ENCODE peak calls at places on chromosomes 12 and 14, in ten cellular contexts. E is NCI-H774; K is astrocyte of the spinal cord; U is endothelial cell; C is CD4-positive, alpha-beta memory T cell; F is Caco-2; L is psoas muscle; G is CD8-positive, alpha-beta T cell; H is lung; I is substantia nigra. J is an unnamed sample.

GRCh38 chr12:2397356-2398045 is 344.7 kb downstream of the CACNA1C start:
- DNase-seq in K (no peak), H (no peak), L (no peak), U (no peak), G (no peak), I (no peak), C (no peak), F (peak), E (no peak), J (no peak)

GRCh38 chr14:32013083-32013482 is 64.0 kb upstream of the ARHGAP5 start:
- DNase-seq in L (no peak), G (no peak), C (no peak), I (no peak), U (no peak), F (no peak), E (no peak), H (no peak), K (no peak), J (no peak)

GRCh38 chr12:1533205-1533601 is 61.2 kb downstream of the FBXL14 start:
- DNase-seq in L (no peak), H (no peak), I (no peak), K (peak), F (no peak), C (peak), E (no peak), U (no peak), G (no peak), J (peak)

GRCh38 chr12:25806271-25806670 is 152.2 kb upstream of the RASSF8 start:
- DNase-seq in K (peak), H (no peak), G (no peak), F (no peak), E (no peak), U (no peak), L (no peak), I (no peak), C (no peak), J (no peak)

GRCh38 chr12:93297032-93297431 is 80.7 kb upstream of the NUDT4 start:
- DNase-seq in F (no peak), H (no peak), G (no peak), L (no peak), U (no peak), I (no peak), E (no peak), C (no peak), K (no peak), J (no peak)

GRCh38 chr14:106840258-106840657 is 1313.9 kb downstream of the TMEM121 start:
- DNase-seq in K (no peak), H (no peak), E (no peak), G (no peak), L (no peak), U (no peak), C (no peak), F (no peak), I (no peak), J (no peak)

GRCh38 chr14:23520899-23521521 is 30.6 kb downstream of the ZFHX2 start:
- DNase-seq in C (no peak), K (no peak), U (no peak), I (peak), H (no peak), L (no peak), E (no peak), G (no peak), F (no peak), J (no peak)

GRCh38 chr14:105080161-105080560 is 14.9 kb upstream of the GPR132 start:
- DNase-seq in L (no peak), F (no peak), U (no peak), I (no peak), C (no peak), H (no peak), K (no peak), E (no peak), G (no peak), J (no peak)

GRCh38 chr14:29217813-29218450 is 451.3 kb downstream of the FOXG1 start:
- DNase-seq in H (no peak), U (no peak), K (no peak), C (no peak), F (no peak), G (no peak), L (no peak), I (no peak), E (no peak), J (no peak)

GRCh38 chr12:2998789-2999264 is 39.6 kb downstream of the TEAD4 start:
- DNase-seq in G (no peak), F (no peak), H (no peak), E (no peak), U (no peak), I (no peak), C (no peak), L (peak), K (peak), J (no peak)

GRCh38 chr14:20757963-20758362 is 10.2 kb upstream of the EDDM3B start:
- DNase-seq in C (peak), G (no peak), I (no peak), F (no peak), H (no peak), K (no peak), L (no peak), E (no peak), U (peak), J (peak)

GRCh38 chr12:63752283-63752682 is 27.4 kb upstream of the RXYLT1 start:
- DNase-seq in I (no peak), L (no peak), F (no peak), E (no peak), H (no peak), U (peak), K (no peak), G (no peak), C (no peak), J (no peak)

GRCh38 chr14:90454041-90455000 is 57.5 kb downstream of the CALM1 start:
- DNase-seq in F (peak), U (peak), G (no peak), E (peak), H (peak), C (no peak), L (peak), K (peak), I (peak), J (peak)

GRCh38 chr14:94405481-94405880 is 17.1 kb upstream of the SERPINA1 start:
- DNase-seq in L (no peak), K (no peak), U (no peak), C (no peak), H (no peak), I (no peak), G (no peak), E (no peak), F (no peak), J (no peak)

GRCh38 chr12:110564471-110564991 is 18.6 kb downstream of the PPTC7 start:
- DNase-seq in U (no peak), I (no peak), L (no peak), G (no peak), C (no peak), E (no peak), K (no peak), F (no peak), H (no peak), J (no peak)

GRCh38 chr14:64891839-64892375 is 12.2 kb upstream of the SPTB start:
- DNase-seq in E (no peak), I (no peak), U (peak), H (no peak), F (no peak), C (peak), L (no peak), K (peak), G (no peak), J (peak)

GRCh38 chr12:21527451-21528180 is 1.5 kb downstream of the SPX start:
- DNase-seq in E (peak), C (peak), L (peak), G (peak), U (peak), F (no peak), I (peak), K (peak), H (peak), J (peak)

GRCh38 chr14:75274899-75275569 is 3.6 kb upstream of the FOS start:
- DNase-seq in E (no peak), H (peak), C (peak), L (no peak), G (peak), F (no peak), K (peak), I (peak), U (no peak), J (no peak)

GRCh38 chr12:124921200-124922008 is 7.0 kb upstream of the UBC start:
- DNase-seq in K (peak), E (no peak), C (peak), I (no peak), F (peak), U (peak), H (no peak), G (no peak), L (peak), J (no peak)

GRCh38 chr12:2161478-2161877 is 108.7 kb downstream of the CACNA1C start:
- DNase-seq in G (no peak), H (no peak), E (peak), F (no peak), C (no peak), K (peak), I (peak), U (no peak), L (peak), J (no peak)

GRCh38 chr14:77470192-77470870 is 12.4 kb downstream of the AHSA1 start:
- DNase-seq in E (no peak), H (no peak), K (no peak), F (no peak), I (no peak), C (no peak), G (no peak), L (no peak), U (no peak), J (no peak)

GRCh38 chr12:113413488-113413939 is 8.7 kb upstream of the SDSL start:
- DNase-seq in L (no peak), U (no peak), E (no peak), F (no peak), I (no peak), H (no peak), K (no peak), C (no peak), G (no peak), J (no peak)

GRCh38 chr14:90299408-90299807 is 32.3 kb downstream of the NRDE2 start:
- DNase-seq in C (no peak), F (no peak), K (no peak), I (peak), L (peak), U (no peak), H (no peak), G (no peak), E (no peak), J (no peak)

GRCh38 chr14:71855399-71856036 is 76.7 kb upstream of the RGS6 start:
- DNase-seq in F (peak), E (no peak), U (peak), I (no peak), L (peak), H (peak), G (no peak), K (peak), C (peak), J (peak)

GRCh38 chr12:130161261-130162231 is 718 bp upstream of the FZD10 start:
- DNase-seq in E (no peak), I (peak), F (peak), U (no peak), K (peak), G (no peak), H (no peak), L (peak), C (no peak), J (no peak)

GRCh38 chr14:88584451-88584850 is 21.6 kb downstream of the ZC3H14 start:
- DNase-seq in K (no peak), U (no peak), H (no peak), C (no peak), L (no peak), E (no peak), I (no peak), F (no peak), G (no peak), J (no peak)

GRCh38 chr12:19801941-19802340 is 362.6 kb downstream of the AEBP2 start:
- DNase-seq in E (no peak), L (no peak), I (no peak), K (peak), G (no peak), C (no peak), H (no peak), U (no peak), F (no peak), J (no peak)

GRCh38 chr14:87133073-87133815 is 859.7 kb downstream of the GALC start:
- DNase-seq in H (no peak), I (no peak), L (peak), E (no peak), K (peak), C (no peak), U (no peak), F (no peak), G (no peak), J (no peak)

GRCh38 chr14:24310666-24311604 is at the start of gene LTB4R:
- DNase-seq in C (peak), L (peak), E (no peak), F (no peak), K (peak), U (peak), I (peak), G (peak), H (peak), J (peak)

GRCh38 chr14:94278732-94279131 is 14.3 kb downstream of the SERPINA10 start:
- DNase-seq in C (no peak), L (no peak), U (no peak), I (no peak), K (no peak), G (no peak), F (no peak), E (no peak), H (no peak), J (no peak)

GRCh38 chr14:103568952-103569351 is 6.2 kb downstream of the COA8 start:
- DNase-seq in K (no peak), U (no peak), H (no peak), L (no peak), G (no peak), C (no peak), E (no peak), F (no peak), I (no peak), J (no peak)

GRCh38 chr12:28424965-28425364 is 234.7 kb downstream of the CCDC91 start:
- DNase-seq in H (peak), F (no peak), G (no peak), C (no peak), I (no peak), E (no peak), L (no peak), K (peak), U (no peak), J (no peak)

GRCh38 chr14:31084385-31084784 is 58.2 kb upstream of the STRN3 start:
- DNase-seq in C (no peak), K (no peak), L (no peak), E (no peak), I (no peak), F (no peak), G (no peak), U (no peak), H (no peak), J (peak)